ENCODE peak calls at places on chromosomes 1 and 21, in four cellular contexts. Y is fibroblast of lung, B is stomach, A is tibial nerve. M is an unnamed sample.

GRCh38 chr21:45093064-45093532 is 18.7 kb downstream of the ADARB1 start:
- DNase-seq in Y (no peak), B (peak; percentile 43), A (no peak), M (peak; percentile 34)

GRCh38 chr1:85228952-85229351 is 28.1 kb upstream of the SYDE2 start:
- DNase-seq in A (no peak), Y (no peak), B (no peak), M (no peak)

GRCh38 chr21:33578959-33579542 is 9.4 kb downstream of the DONSON start:
- DNase-seq in A (no peak), B (no peak), Y (peak; percentile 33), M (no peak)

GRCh38 chr1:102234753-102235359 is 238.1 kb upstream of the OLFM3 start:
- DNase-seq in A (no peak), B (no peak), Y (no peak), M (peak; percentile 58)

GRCh38 chr1:69693921-69694320 is 126.2 kb downstream of the LRRC7 start:
- DNase-seq in A (no peak), Y (no peak), B (no peak), M (no peak)

GRCh38 chr1:234114648-234115307 is 210.3 kb downstream of the SLC35F3 start:
- DNase-seq in B (no peak), A (no peak), Y (peak; percentile 69), M (no peak)

GRCh38 chr1:114448370-114448769 is 62.6 kb downstream of the TRIM33 start:
- DNase-seq in B (no peak), A (no peak), Y (no peak), M (no peak)

GRCh38 chr21:44829507-44830092 is 11.7 kb upstream of the SUMO3 start:
- DNase-seq in Y (no peak), A (no peak), B (no peak), M (no peak)

GRCh38 chr21:42199488-42200463 is 19.2 kb upstream of the ABCG1 start:
- DNase-seq in Y (peak; percentile 83), B (no peak), A (no peak), M (no peak)

GRCh38 chr1:113244134-113244820 is 146.0 kb upstream of the MAGI3 start:
- DNase-seq in B (no peak), A (no peak), Y (no peak), M (no peak)

GRCh38 chr1:201379733-201380242 is 2.3 kb upstream of the TNNT2 start:
- DNase-seq in Y (no peak), A (no peak), B (no peak), M (no peak)

GRCh38 chr1:235021815-235022214 is 106.8 kb downstream of the TOMM20 start:
- DNase-seq in Y (no peak), A (no peak), B (no peak), M (no peak)

GRCh38 chr1:156816561-156817328 is at the start of gene SH2D2A:
- DNase-seq in A (no peak), Y (no peak), B (peak; percentile 65), M (no peak)

GRCh38 chr1:97920275-97920831 is 481 bp downstream of the DPYD start:
- DNase-seq in A (no peak), B (no peak), Y (peak; percentile 44), M (no peak)

GRCh38 chr1:227378183-227378582 is 59.9 kb upstream of the CDC42BPA start:
- DNase-seq in Y (no peak), B (no peak), A (no peak), M (no peak)
- H3K36me3 ChIP-seq in Y (no peaks in the 10 kb centered on the region), B (no peaks in the 10 kb centered on the region), A (no peaks in the 10 kb centered on the region), M (no peaks in the 10 kb centered on the region)

GRCh38 chr1:119516680-119517079 is 9.7 kb downstream of the HSD3B1 start:
- DNase-seq in Y (no peak), A (no peak), B (no peak), M (peak; percentile 19)
- TF ChIP-seq CTCF in Y (no peak), A (no peak), B (no peak), M (no peak)

GRCh38 chr1:44327679-44328491 is 27.2 kb downstream of the ERI3 start:
- DNase-seq in Y (peak; percentile 99), A (peak; percentile 87), B (peak; percentile 79), M (peak; percentile 86)
- H3K27ac ChIP-seq in Y (peak overlapping the region; percentile 73), A (no peak overlapping the region), B (peak overlapping the region; percentile 28), M (no peak overlapping the region)

GRCh38 chr1:151402764-151403163 is 3.4 kb downstream of the PSMB4 start:
- DNase-seq in B (no peak), A (no peak), Y (no peak), M (no peak)
- H3K36me3 ChIP-seq in B (peaks cover 56% of the 10 kb centered on the region), A (peaks cover 68% of the 10 kb centered on the region), Y (peaks cover 20% of the 10 kb centered on the region), M (peaks cover 21% of the 10 kb centered on the region)

GRCh38 chr1:31387612-31388011 is 14.7 kb upstream of the FABP3 start:
- DNase-seq in Y (no peak), A (no peak), B (no peak), M (no peak)

GRCh38 chr1:31394628-31395193 is 18.3 kb upstream of the SERINC2 start:
- DNase-seq in Y (peak; percentile 70), B (peak; percentile 93), A (peak; percentile 65), M (peak; percentile 79)

GRCh38 chr1:31389616-31390015 is 16.7 kb upstream of the FABP3 start:
- DNase-seq in B (no peak), Y (no peak), A (no peak), M (no peak)

GRCh38 chr1:31393463-31393862 is 19.6 kb upstream of the SERINC2 start:
- DNase-seq in B (no peak), Y (no peak), A (no peak), M (no peak)

GRCh38 chr1:31390071-31390470 is 17.2 kb upstream of the FABP3 start:
- DNase-seq in A (no peak), B (peak; percentile 65), Y (no peak), M (no peak)
- TF ChIP-seq CTCF in A (no peak), B (no peak), Y (no peak), M (no peak)

GRCh38 chr1:24904731-24905354 is 25.2 kb downstream of the RUNX3 start:
- DNase-seq in Y (no peak), B (peak; percentile 21), A (no peak), M (no peak)
- H3K27ac ChIP-seq in Y (no peak overlapping the region), B (no peak overlapping the region), A (no peak overlapping the region), M (no peak overlapping the region)

DNA sequence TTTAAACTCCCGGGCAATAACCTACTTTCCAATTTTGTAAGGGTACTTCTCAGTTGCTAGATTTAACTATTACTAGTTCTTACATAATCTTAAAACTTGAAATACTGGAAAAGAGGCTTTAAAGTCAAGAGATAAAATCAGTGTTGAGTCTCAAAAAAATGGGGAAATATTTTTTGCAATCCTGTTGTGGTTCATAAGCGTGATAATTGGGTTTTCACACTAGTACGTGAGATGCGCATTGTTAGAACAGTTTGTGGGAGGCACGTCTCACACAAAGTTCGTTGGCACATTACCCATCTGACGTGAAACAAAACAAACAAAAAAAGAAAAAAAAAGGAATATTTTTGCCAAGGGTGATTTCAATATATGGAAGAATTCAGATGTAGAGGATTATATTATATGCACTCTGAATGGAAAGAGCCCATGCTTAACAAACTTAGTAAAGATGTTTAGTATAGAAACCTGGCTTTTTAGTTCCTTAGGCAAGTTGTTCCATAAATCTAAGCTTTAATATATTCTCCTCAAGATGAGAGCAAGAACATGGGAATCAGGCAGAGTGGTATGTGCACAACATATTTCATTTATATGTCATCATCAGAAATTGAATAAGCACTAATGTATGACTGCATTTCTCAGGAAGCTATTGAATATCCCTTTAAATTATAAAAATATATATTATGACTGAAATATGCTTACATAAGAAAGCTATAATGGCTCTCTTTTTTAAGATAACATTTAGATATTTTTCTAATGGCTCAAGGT is 73.9 kb upstream of the TNFSF4 start:
- DNase-seq in B (no peak), A (no peak), Y (peak; percentile 35), M (no peak)
- H3K36me3 ChIP-seq in B (no peaks in the 10 kb centered on the region), A (no peaks in the 10 kb centered on the region), Y (no peaks in the 10 kb centered on the region), M (no peaks in the 10 kb centered on the region)

GRCh38 chr1:236753554-236753953 is 41.5 kb upstream of the MTR start:
- DNase-seq in B (no peak), Y (peak; percentile 56), A (no peak), M (no peak)
- TF ChIP-seq CTCF in B (no peak), Y (peak; percentile 29), A (no peak), M (no peak)

GRCh38 chr1:204435886-204436271 is 24.3 kb upstream of the PPP1R15B start:
- DNase-seq in B (no peak), A (no peak), Y (no peak), M (no peak)
- H3K27ac ChIP-seq in B (no peak overlapping the region), A (no peak overlapping the region), Y (no peak overlapping the region), M (no peak overlapping the region)

M was measured in pancreas.